ENCODE peak calls at places on chromosomes 16 and 17, in four cellular contexts. F, H, T and E are unnamed samples.

GRCh38 chr16:14559809-14560227 is 70.2 kb downstream of the PARN start:
- DNase-seq in F (no peak), H (no peak), T (peak; percentile 68), E (no peak)

GRCh38 chr17:74785096-74785980 is 9.2 kb upstream of the NAT9 start:
- DNase-seq in F (no peak), H (no peak), T (no peak), E (no peak)

GRCh38 chr16:54932737-54933254 is 2.1 kb downstream of the IRX5 start:
- DNase-seq in F (peak; percentile 73), H (no peak), T (no peak), E (no peak)

GRCh38 chr17:74417178-74418045 is 14.5 kb upstream of the GPRC5C start:
- DNase-seq in F (no peak), H (peak; percentile 56), T (peak; percentile 89), E (no peak)

GRCh38 chr17:2025220-2025621 is at the start of gene RTN4RL1:
- DNase-seq in F (peak; percentile 69), H (no peak), T (no peak), E (no peak)

GRCh38 chr17:53757559-53757958 is 65.2 kb upstream of the KIF2B start:
- DNase-seq in F (no peak), H (no peak), T (no peak), E (no peak)

GRCh38 chr17:75321506-75321905 is 32.3 kb upstream of the SLC25A19 start:
- DNase-seq in F (no peak), H (no peak), T (no peak), E (no peak)

GRCh38 chr16:66618588-66618987 is 14.1 kb downstream of the CMTM3 start:
- DNase-seq in F (no peak), H (no peak), T (no peak), E (no peak)

GRCh38 chr17:77208217-77208808 is 67.5 kb downstream of the SEC14L1 start:
- DNase-seq in F (no peak), H (no peak), T (peak; percentile 87), E (peak; percentile 22)

GRCh38 chr17:58534901-58535421 is 20.5 kb upstream of the MTMR4 start:
- DNase-seq in F (no peak), H (no peak), T (peak; percentile 33), E (no peak)

GRCh38 chr17:596763-597644 is 117.6 kb downstream of the VPS53 start:
- DNase-seq in F (no peak), H (no peak), T (no peak), E (no peak)

GRCh38 chr17:1565860-1566259 is 3.3 kb upstream of the PITPNA start:
- DNase-seq in F (no peak), H (no peak), T (no peak), E (no peak)

GRCh38 chr16:69453936-69454335 is 29.5 kb downstream of the CYB5B start:
- DNase-seq in F (no peak), H (no peak), T (no peak), E (no peak)

GRCh38 chr17:76935331-76935730 is 67.1 kb downstream of the MGAT5B start:
- DNase-seq in F (no peak), H (no peak), T (no peak), E (no peak)

GRCh38 chr17:82022310-82022980 is at the start of gene CENPX:
- DNase-seq in F (no peak), H (no peak), T (no peak), E (no peak)

GRCh38 chr17:44536090-44536960 is 21.0 kb upstream of the FZD2 start:
- DNase-seq in F (no peak), H (no peak), T (no peak), E (no peak)

GRCh38 chr16:88719267-88719932 is 13.1 kb downstream of the CTU2 start:
- DNase-seq in F (no peak), H (no peak), T (no peak), E (no peak)

GRCh38 chr16:10982430-10983174 is 38.2 kb downstream of the CLEC16A start:
- DNase-seq in F (no peak), H (no peak), T (no peak), E (no peak)

GRCh38 chr16:19909750-19910322 is 25.2 kb upstream of the GPRC5B start:
- DNase-seq in F (no peak), H (no peak), T (no peak), E (no peak)

GRCh38 chr17:79777166-79777843 is 643 bp upstream of the CBX2 start:
- DNase-seq in F (peak; percentile 87), H (no peak), T (peak; percentile 46), E (peak; percentile 49)

GRCh38 chr17:5866978-5867377 is 203.2 kb upstream of the WSCD1 start:
- DNase-seq in F (peak; percentile 32), H (no peak), T (no peak), E (no peak)

GRCh38 chr17:29292992-29293889 is 707 bp downstream of the NUFIP2 start:
- DNase-seq in F (peak; percentile 78), H (no peak), T (peak; percentile 45), E (no peak)

GRCh38 chr17:6657633-6658287 is 6.2 kb downstream of the C17orf100 start:
- DNase-seq in F (no peak), H (no peak), T (no peak), E (no peak)

GRCh38 chr16:8262299-8262698 is 328.0 kb downstream of the TMEM114 start:
- DNase-seq in F (no peak), H (no peak), T (peak; percentile 44), E (no peak)

GRCh38 chr16:47142469-47143328 is 1.0 kb downstream of the NETO2 start:
- DNase-seq in F (no peak), H (no peak), T (no peak), E (no peak)

GRCh38 chr17:64036198-64036922 is 15.9 kb upstream of the ICAM2 start:
- DNase-seq in F (peak; percentile 65), H (no peak), T (peak; percentile 25), E (no peak)

GRCh38 chr17:7354262-7354781 is 634 bp upstream of the TMEM95 start:
- DNase-seq in F (no peak), H (no peak), T (no peak), E (no peak)

GRCh38 chr17:82775033-82775823 is 23.4 kb downstream of the TBCD start:
- DNase-seq in F (peak; percentile 93), H (no peak), T (peak; percentile 51), E (no peak)

GRCh38 chr17:11006530-11006929 is 168.6 kb upstream of the PIRT start:
- DNase-seq in F (no peak), H (no peak), T (no peak), E (no peak)

GRCh38 chr16:80105160-80105559 is 435.6 kb upstream of the DYNLRB2 start:
- DNase-seq in F (no peak), H (no peak), T (no peak), E (no peak)

GRCh38 chr16:57656342-57656955 is 11.7 kb upstream of the ADGRG3 start:
- DNase-seq in F (no peak), H (no peak), T (no peak), E (no peak)

GRCh38 chr16:49567940-49568339 is 194.3 kb downstream of the C16orf78 start:
- DNase-seq in F (no peak), H (no peak), T (no peak), E (no peak)

GRCh38 chr17:3722716-3723115 is 987 bp upstream of the HASPIN start:
- DNase-seq in F (no peak), H (no peak), T (no peak), E (no peak)

DNA sequence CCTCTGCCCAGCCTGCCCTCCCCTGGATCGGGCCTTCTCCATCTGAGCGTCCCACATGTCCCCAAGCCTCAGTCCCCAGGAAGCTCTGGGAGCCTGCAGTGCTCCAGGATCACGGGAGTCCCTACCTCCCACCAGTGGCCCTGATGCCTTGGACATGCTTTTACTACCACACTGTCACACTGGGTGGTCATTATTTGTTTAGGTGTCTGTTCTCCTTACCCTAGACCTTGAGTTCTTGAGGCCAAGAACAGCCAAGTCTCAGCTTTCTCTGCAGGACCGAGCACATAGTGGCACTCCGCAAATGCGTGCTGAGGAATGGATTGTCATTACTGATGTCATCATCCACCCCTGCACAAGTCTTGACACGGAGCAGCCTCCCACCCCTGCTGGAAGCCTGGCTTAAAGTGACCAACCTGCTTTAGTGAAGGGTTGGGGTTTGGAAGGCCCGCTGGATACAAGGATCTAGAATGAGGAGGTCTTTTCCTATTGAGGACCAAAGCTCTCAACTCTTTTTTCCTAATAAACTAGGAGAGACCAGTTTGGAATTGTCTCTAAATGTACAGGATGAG is 132.9 kb upstream of the CRHR1 start:
- DNase-seq in F (no peak), H (no peak), T (no peak), E (no peak)
- TF ChIP-seq SUZ12 in F (no peak), H (no peak), T (no peak), E (no peak)

GRCh38 chr17:65102788-65103187 is 34.4 kb upstream of the RGS9 start:
- DNase-seq in F (no peak), H (no peak), T (no peak), E (no peak)
- TF ChIP-seq YY1 in F (no peak), H (no peak), T (no peak), E (no peak)

DNA sequence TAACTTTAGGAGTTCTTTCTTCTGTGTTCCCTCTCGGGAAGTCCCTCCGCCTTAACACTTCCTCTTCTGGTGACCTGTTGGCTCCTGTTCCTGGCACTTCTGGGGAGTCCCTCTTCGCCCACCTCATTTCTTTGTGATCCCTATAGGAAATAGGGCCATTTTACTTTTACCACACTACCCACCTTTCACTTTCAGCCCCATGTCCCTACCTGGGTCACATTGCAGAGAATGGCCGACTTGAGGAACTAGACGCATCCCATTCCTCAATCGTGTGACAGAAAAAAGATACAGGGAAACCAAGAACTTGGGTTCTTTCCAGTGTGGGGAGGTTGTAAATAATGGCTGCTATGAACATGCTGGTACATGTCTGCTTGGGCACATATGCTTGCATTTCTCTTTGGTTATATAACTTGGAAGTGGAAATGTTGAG is 6.6 kb downstream of the IL21R start:
- DNase-seq in F (no peak), H (peak; percentile 79), T (no peak), E (no peak)
- H3K4me3 ChIP-seq in F (no peak overlapping the region), H (peak overlapping the region; percentile 86), T (no peak overlapping the region), E (no peak overlapping the region)

DNA sequence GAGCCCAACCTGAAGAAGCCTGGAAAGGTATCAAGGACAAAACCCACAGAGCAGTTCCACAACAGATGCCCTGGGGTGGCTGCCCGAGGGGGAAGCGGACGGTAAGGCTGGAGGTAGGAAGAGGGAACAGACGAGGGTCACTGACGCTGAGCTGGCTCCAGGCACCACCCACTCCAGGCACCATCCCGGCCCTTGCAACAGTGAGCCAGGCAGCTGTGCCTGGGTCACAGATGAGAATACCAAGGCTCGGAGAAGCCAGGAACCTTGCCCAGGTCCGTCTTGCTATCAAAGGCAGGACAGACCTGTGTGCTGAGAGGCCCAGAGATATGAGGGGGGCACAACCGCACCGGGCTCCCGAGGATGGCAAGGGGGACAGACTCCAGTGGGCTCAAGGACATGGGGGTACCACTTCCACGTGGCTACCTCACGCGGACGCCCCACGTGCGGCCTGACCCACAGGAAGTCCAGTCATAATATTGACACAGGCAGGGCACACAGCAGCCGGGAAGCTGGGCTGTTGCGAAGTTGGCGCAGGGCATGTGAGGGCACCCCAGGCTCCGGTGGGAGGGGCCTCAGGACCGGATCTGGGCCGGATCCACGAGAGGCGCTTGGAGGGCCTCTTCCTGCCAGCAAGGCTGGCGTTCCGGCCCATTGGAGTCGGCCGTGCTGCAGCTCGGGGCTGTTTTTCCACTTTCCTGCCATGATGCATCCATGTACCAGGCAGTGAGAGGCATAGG is 29.9 kb downstream of the PEMT start:
- DNase-seq in F (no peak), H (no peak), T (no peak), E (no peak)
- TF ChIP-seq SUZ12 in F (no peak), H (no peak), T (no peak), E (no peak)